ENCODE peak calls at places on chromosomes 1 and 21, in four cellular contexts. G is adrenal gland, N is lower lobe of right lung, Q is fibroblast of lung. J is an unnamed sample.

GRCh38 chr1:30318864-30319718 is 404.3 kb downstream of the MATN1 start:
- DNase-seq in N (no peak), G (no peak), Q (no peak), J (no peak)

GRCh38 chr1:28359592-28360239 is 9.8 kb upstream of the PHACTR4 start:
- DNase-seq in N (peak), Q (peak), G (peak), J (peak)

GRCh38 chr1:34970829-34971228 is 14.3 kb downstream of the TMEM35B start:
- DNase-seq in G (no peak), N (no peak), Q (no peak), J (no peak)

GRCh38 chr1:106798991-106799390 is 257.5 kb upstream of the PRMT6 start:
- DNase-seq in N (no peak), Q (peak), G (no peak), J (no peak)

GRCh38 chr1:58926177-58926576 is 142.3 kb upstream of the JUN start:
- DNase-seq in Q (no peak), G (no peak), N (no peak), J (no peak)

GRCh38 chr1:6003568-6004411 is 11.6 kb upstream of the NPHP4 start:
- DNase-seq in Q (no peak), N (peak), G (no peak), J (no peak)

GRCh38 chr1:204080163-204080903 is 7.4 kb downstream of the SOX13 start:
- DNase-seq in Q (peak), G (peak), N (peak), J (peak)

GRCh38 chr1:197841158-197841557 is 61.3 kb upstream of the C1orf53 start:
- DNase-seq in N (no peak), G (no peak), Q (no peak), J (no peak)

GRCh38 chr1:151994956-151995355 is 1.3 kb upstream of the S100A10 start:
- DNase-seq in G (peak), N (no peak), Q (peak), J (peak)

GRCh38 chr1:116855220-116855619 is 54.5 kb upstream of the PTGFRN start:
- DNase-seq in N (no peak), Q (peak), G (peak), J (peak)

GRCh38 chr1:186849271-186849671 is 20.5 kb downstream of the PLA2G4A start:
- DNase-seq in N (no peak), Q (no peak), G (peak), J (no peak)

GRCh38 chr1:5754817-5755551 is 237.2 kb downstream of the NPHP4 start:
- DNase-seq in G (no peak), Q (no peak), N (peak), J (no peak)

GRCh38 chr1:59285691-59286090 is 11.2 kb upstream of the FGGY start:
- DNase-seq in G (no peak), N (no peak), Q (no peak), J (no peak)

GRCh38 chr1:31782766-31783410 is 18.7 kb upstream of the ADGRB2 start:
- DNase-seq in N (peak), G (no peak), Q (no peak), J (no peak)

GRCh38 chr1:53604291-53604919 is 134.6 kb downstream of the GLIS1 start:
- DNase-seq in N (no peak), Q (no peak), G (no peak), J (no peak)

GRCh38 chr1:228207381-228207810 is 448 bp upstream of the OBSCN start:
- DNase-seq in Q (no peak), N (peak), G (no peak), J (no peak)

GRCh38 chr1:238927899-238928298 is 458.5 kb upstream of the CHRM3 start:
- DNase-seq in Q (no peak), G (no peak), N (no peak), J (no peak)

GRCh38 chr1:196412326-196412725 is 195.9 kb downstream of the KCNT2 start:
- DNase-seq in Q (peak), N (no peak), G (no peak), J (no peak)

GRCh38 chr1:100881687-100882086 is 13.0 kb downstream of the EXTL2 start:
- DNase-seq in Q (no peak), G (no peak), N (no peak), J (no peak)

GRCh38 chr1:228486596-228487335 is 416 bp upstream of the RNF187 start:
- DNase-seq in Q (peak), G (peak), N (peak), J (peak)

GRCh38 chr1:67308136-67308535 is 463 bp downstream of the IL12RB2 start:
- DNase-seq in N (no peak), Q (no peak), G (no peak), J (no peak)

GRCh38 chr1:215651867-215652266 is 84.8 kb downstream of the KCTD3 start:
- DNase-seq in N (no peak), G (no peak), Q (no peak), J (no peak)

GRCh38 chr1:210098376-210098775 is 134.2 kb upstream of the SERTAD4 start:
- DNase-seq in G (no peak), N (no peak), Q (no peak), J (no peak)

GRCh38 chr1:46549697-46550681 is 1.5 kb downstream of the KNCN start:
- DNase-seq in Q (peak), G (no peak), N (peak), J (peak)

GRCh38 chr1:96416690-96417444 is 304.7 kb upstream of the PTBP2 start:
- DNase-seq in G (no peak), N (no peak), Q (peak), J (no peak)

GRCh38 chr1:39833121-39833520 is 44.5 kb upstream of the BMP8B start:
- DNase-seq in N (no peak), G (no peak), Q (no peak), J (no peak)

GRCh38 chr21:22438428-22439086 is 1440.3 kb downstream of the NCAM2 start:
- DNase-seq in Q (no peak), G (no peak), N (no peak), J (no peak)

GRCh38 chr1:33792651-33793050 is 71.2 kb upstream of the HMGB4 start:
- DNase-seq in Q (no peak), N (no peak), G (no peak), J (no peak)

GRCh38 chr1:23166854-23167253 is 1.8 kb downstream of the LUZP1 start:
- DNase-seq in N (no peak), Q (no peak), G (no peak), J (no peak)

GRCh38 chr1:111204211-111204883 is 3.9 kb upstream of the DENND2D start:
- DNase-seq in Q (no peak), G (peak), N (peak), J (peak)

GRCh38 chr1:110280126-110280525 is 59.1 kb upstream of the RBM15 start:
- DNase-seq in G (no peak), N (no peak), Q (no peak), J (no peak)

GRCh38 chr1:165235777-165236285 is 120.7 kb downstream of the LMX1A start:
- DNase-seq in G (no peak), Q (no peak), N (no peak), J (no peak)

GRCh38 chr1:234848972-234849641 is 239.1 kb upstream of the IRF2BP2 start:
- DNase-seq in G (peak), N (no peak), Q (peak), J (no peak)

GRCh38 chr1:2807036-2807435 is 5.5 kb upstream of the TTC34 start:
- DNase-seq in N (no peak), G (no peak), Q (no peak), J (no peak)

GRCh38 chr1:182453619-182454018 is 3.7 kb downstream of the RGSL1 start:
- DNase-seq in N (no peak), Q (no peak), G (no peak), J (no peak)

GRCh38 chr1:200154069-200154767 is 126.7 kb downstream of the NR5A2 start:
- DNase-seq in Q (no peak), N (no peak), G (peak), J (peak)

GRCh38 chr1:245045087-245045881 is 109.5 kb upstream of the KIF26B start:
- DNase-seq in Q (peak), N (no peak), G (peak), J (peak)

GRCh38 chr1:183089025-183089639 is 65.9 kb downstream of the LAMC1 start:
- DNase-seq in N (no peak), G (no peak), Q (no peak), J (peak)

GRCh38 chr21:27647401-27647800 is 680.5 kb upstream of the ADAMTS5 start:
- DNase-seq in G (no peak), N (no peak), Q (peak), J (peak)

GRCh38 chr21:45576838-45577737 is 34.8 kb upstream of the SLC19A1 start:
- DNase-seq in G (no peak), N (peak), Q (no peak), J (no peak)
- H3K27ac ChIP-seq in G (no peak), N (no peak), Q (no peak), J (no peak)

GRCh38 chr1:45047032-45047431 is 35.0 kb downstream of the UROD start:
- DNase-seq in G (no peak), Q (no peak), N (no peak), J (no peak)

DNA sequence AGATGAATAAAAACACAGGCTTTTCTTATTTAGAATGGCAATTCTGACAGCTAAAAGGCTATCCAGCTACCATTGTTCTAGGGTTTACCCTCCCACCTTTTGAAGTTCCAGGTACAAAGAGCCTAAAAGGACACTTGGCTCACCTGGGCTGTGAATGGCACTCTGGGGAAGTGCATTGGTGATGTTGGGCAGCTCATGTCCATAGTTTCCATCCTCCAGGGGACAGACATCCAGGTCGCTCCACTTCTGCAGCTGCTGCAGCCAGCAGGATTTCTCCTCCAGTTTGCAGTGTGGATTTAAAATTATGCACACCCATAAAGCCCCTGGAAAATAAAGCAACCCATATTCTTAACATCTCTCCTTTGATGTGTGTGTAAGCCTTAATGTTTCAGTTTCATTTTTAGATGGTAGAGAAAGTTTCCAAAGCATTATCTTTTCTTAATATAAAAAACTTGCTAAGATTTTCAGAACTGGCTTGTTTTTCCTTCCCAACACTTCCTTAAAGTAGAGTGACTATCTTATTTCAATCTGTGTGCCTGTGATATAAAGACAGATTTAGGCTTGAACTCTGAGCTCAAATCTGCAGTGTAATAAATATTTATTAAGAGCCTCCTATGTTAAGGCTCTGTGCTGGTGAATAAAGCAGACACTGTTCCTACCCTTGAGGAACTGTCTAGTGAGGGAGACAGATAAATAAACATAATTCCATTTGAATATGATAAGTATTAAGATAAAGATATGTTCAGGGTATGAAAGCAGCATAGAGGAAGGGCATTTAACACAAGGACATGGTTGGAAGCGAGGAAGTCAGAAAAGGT is 39.1 kb downstream of the UROD start:
- DNase-seq in G (no peak), Q (no peak), N (no peak), J (peak)
- H3K27ac ChIP-seq in G (no peak), Q (no peak), N (no peak), J (peak)

DNA sequence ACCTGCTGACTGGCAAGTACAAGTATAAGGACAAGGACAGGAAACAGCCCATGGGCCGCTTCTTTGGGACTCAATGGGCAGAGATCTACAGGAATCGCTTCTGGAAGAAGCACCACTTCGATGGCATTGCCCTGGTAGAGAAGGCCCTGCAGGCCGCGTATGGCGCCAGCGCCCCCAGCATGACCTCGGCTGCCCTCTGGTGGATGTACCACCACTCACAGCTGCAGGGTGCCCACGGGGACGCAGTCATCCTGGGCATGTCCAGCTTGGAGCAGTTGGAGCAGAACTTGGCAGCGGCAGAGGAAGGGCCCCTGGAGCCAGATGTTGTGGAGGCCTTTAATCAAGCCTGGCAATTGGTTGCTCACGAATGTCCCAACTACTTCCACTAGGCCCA is 32.0 kb downstream of the SLC16A1 start:
- DNase-seq in N (no peak), Q (no peak), G (no peak), J (no peak)
- H3K27ac ChIP-seq in N (no peak), Q (no peak), G (no peak), J (no peak)

GRCh38 chr1:219548386-219548785 is 64.5 kb downstream of the ZC3H11B start:
- DNase-seq in Q (no peak), G (no peak), N (no peak), J (no peak)

GRCh38 chr1:219555031-219555667 is 57.8 kb downstream of the ZC3H11B start:
- DNase-seq in N (no peak), G (no peak), Q (peak), J (no peak)

GRCh38 chr1:219549215-219549614 is 63.7 kb downstream of the ZC3H11B start:
- DNase-seq in Q (peak), N (no peak), G (no peak), J (no peak)

GRCh38 chr1:219554109-219554508 is 58.8 kb downstream of the ZC3H11B start:
- DNase-seq in Q (peak), N (no peak), G (no peak), J (no peak)

GRCh38 chr1:219550171-219550570 is 62.7 kb downstream of the ZC3H11B start:
- DNase-seq in Q (no peak), G (no peak), N (no peak), J (no peak)
- H3K27ac ChIP-seq in Q (no peak), G (no peak), N (no peak), J (no peak)

DNA sequence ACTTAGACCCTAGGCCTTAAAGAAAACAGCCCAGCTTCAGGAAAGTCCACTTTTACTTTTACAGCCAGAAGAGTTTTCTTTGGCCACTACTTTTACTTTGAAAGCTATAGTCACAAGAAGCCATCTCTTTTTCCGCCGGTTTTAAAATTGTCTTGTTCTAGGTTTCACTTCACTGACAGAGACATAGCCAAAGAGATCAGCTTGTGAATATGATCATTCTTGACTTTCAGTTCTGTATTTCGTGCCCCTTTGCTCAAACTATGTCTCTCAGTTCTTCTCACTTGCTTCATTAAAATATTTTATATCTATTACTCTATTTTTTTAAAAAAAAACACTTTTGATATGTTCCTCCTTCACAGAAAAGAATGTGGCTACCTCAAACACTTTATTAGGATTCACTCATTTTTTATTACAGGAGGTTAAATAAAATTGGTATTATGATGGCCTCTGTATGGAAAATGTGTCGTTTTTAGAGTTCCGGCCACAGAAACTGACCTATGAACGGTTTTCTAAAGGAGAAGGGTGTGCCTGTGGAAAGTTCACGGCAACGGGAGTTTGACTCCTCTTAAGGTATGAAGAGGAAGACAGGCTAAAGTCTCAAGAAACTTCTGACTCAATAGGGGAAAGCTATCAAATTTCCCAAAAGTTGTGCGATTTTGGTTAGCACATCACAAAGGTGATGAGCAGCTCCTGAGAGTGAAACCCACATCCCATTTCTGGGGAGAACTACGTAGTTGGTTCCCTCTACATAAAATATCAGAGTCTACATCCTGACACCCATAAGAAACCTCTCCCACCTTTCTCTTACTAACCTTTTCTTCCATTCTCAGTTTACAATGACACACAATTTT is 1.2 kb downstream of the MCOLN2 start:
- DNase-seq in G (no peak), N (no peak), Q (no peak), J (no peak)
- H3K27ac ChIP-seq in G (no peak), N (no peak), Q (no peak), J (no peak)

GRCh38 chr1:11229178-11229577 is 33.2 kb downstream of the MTOR start:
- DNase-seq in N (no peak), Q (no peak), G (no peak), J (no peak)
- H3K27ac ChIP-seq in N (no peak), Q (no peak), G (no peak), J (no peak)